ENCODE peak calls at places on chromosomes 5 and 9, in ten cellular contexts. Q, N, D, K, O, P, B, H, W and M are unnamed samples.

GRCh38 chr5:172007153-172007794 is 836 bp upstream of the FBXW11 start:
- DNase-seq in Q (peak; percentile 75), N (no peak), D (no peak), K (no peak), O (no peak), P (peak; percentile 31), B (peak; percentile 8), H (no peak), W (no peak), M (peak; percentile 21)

GRCh38 chr9:129640871-129641750 is 840 bp downstream of the ASB6 start:
- DNase-seq in Q (no peak), N (no peak), D (no peak), K (no peak), O (no peak), P (no peak), B (no peak), H (no peak), W (no peak), M (no peak)

GRCh38 chr5:179699640-179700298 is 1.0 kb downstream of the CANX start:
- DNase-seq in Q (no peak), N (peak; percentile 19), D (no peak), K (peak; percentile 41), O (no peak), P (peak; percentile 40), B (no peak), H (no peak), W (no peak), M (peak; percentile 42)

GRCh38 chr5:476102-476813 is 33.3 kb downstream of the EXOC3 start:
- DNase-seq in Q (no peak), N (no peak), D (no peak), K (no peak), O (no peak), P (no peak), B (no peak), H (no peak), W (no peak), M (no peak)

GRCh38 chr9:72579190-72579589 is 57.8 kb downstream of the TMC1 start:
- DNase-seq in Q (no peak), N (peak; percentile 37), D (no peak), K (no peak), O (no peak), P (peak; percentile 74), B (no peak), H (peak; percentile 47), W (no peak), M (peak; percentile 81)

GRCh38 chr5:174843263-174844250 is 119.2 kb downstream of the MSX2 start:
- DNase-seq in Q (no peak), N (peak; percentile 39), D (no peak), K (no peak), O (no peak), P (no peak), B (no peak), H (no peak), W (no peak), M (peak; percentile 80)

GRCh38 chr5:116063950-116064349 is 20.9 kb upstream of the COMMD10 start:
- DNase-seq in Q (no peak), N (no peak), D (no peak), K (no peak), O (no peak), P (peak; percentile 7), B (no peak), H (no peak), W (no peak), M (no peak)

GRCh38 chr9:98215821-98216220 is 23.4 kb upstream of the CORO2A start:
- DNase-seq in Q (no peak), N (peak; percentile 27), D (no peak), K (no peak), O (no peak), P (peak; percentile 39), B (no peak), H (no peak), W (no peak), M (no peak)

GRCh38 chr5:7754997-7755596 is 95.8 kb downstream of the CFAP90 start:
- DNase-seq in Q (peak; percentile 61), N (no peak), D (no peak), K (peak; percentile 55), O (no peak), P (peak; percentile 27), B (no peak), H (peak; percentile 47), W (no peak), M (peak; percentile 29)

GRCh38 chr9:2657427-2657826 is 35.8 kb downstream of the VLDLR start:
- DNase-seq in Q (peak; percentile 99), N (no peak), D (no peak), K (no peak), O (no peak), P (no peak), B (peak; percentile 17), H (no peak), W (no peak), M (no peak)

GRCh38 chr5:30500513-30500912 is 693.0 kb upstream of the CDH6 start:
- DNase-seq in Q (no peak), N (no peak), D (no peak), K (no peak), O (no peak), P (no peak), B (no peak), H (no peak), W (no peak), M (no peak)

GRCh38 chr9:124749811-124750210 is 21.3 kb downstream of the NR6A1 start:
- DNase-seq in Q (no peak), N (peak; percentile 20), D (no peak), K (no peak), O (no peak), P (no peak), B (no peak), H (no peak), W (no peak), M (no peak)

GRCh38 chr5:1930880-1931589 is 48.3 kb upstream of the IRX4 start:
- DNase-seq in Q (no peak), N (no peak), D (no peak), K (no peak), O (no peak), P (no peak), B (no peak), H (no peak), W (no peak), M (no peak)

GRCh38 chr5:9681706-9682105 is 51.6 kb upstream of the TAS2R1 start:
- DNase-seq in Q (no peak), N (no peak), D (no peak), K (no peak), O (no peak), P (no peak), B (no peak), H (no peak), W (no peak), M (no peak)

GRCh38 chr5:175082866-175083590 is 358.6 kb downstream of the MSX2 start:
- DNase-seq in Q (no peak), N (no peak), D (no peak), K (no peak), O (no peak), P (no peak), B (no peak), H (no peak), W (no peak), M (no peak)

GRCh38 chr9:7185612-7186011 is 427.8 kb downstream of the KDM4C start:
- DNase-seq in Q (no peak), N (peak; percentile 62), D (no peak), K (no peak), O (no peak), P (peak; percentile 90), B (no peak), H (peak; percentile 39), W (no peak), M (peak; percentile 83)

GRCh38 chr9:124263800-124264426 is 6.2 kb downstream of the NEK6 start:
- DNase-seq in Q (no peak), N (no peak), D (no peak), K (no peak), O (no peak), P (no peak), B (no peak), H (no peak), W (no peak), M (no peak)

GRCh38 chr5:106097308-106097707 is 1573.4 kb downstream of the EFNA5 start:
- DNase-seq in Q (no peak), N (no peak), D (no peak), K (no peak), O (no peak), P (peak; percentile 55), B (no peak), H (no peak), W (no peak), M (peak; percentile 15)

GRCh38 chr9:96317335-96317980 is 15.5 kb upstream of the HSD17B3 start:
- DNase-seq in Q (peak; percentile 43), N (peak; percentile 63), D (peak; percentile 21), K (peak; percentile 67), O (no peak), P (peak; percentile 78), B (peak; percentile 34), H (peak; percentile 66), W (peak; percentile 57), M (peak; percentile 72)

GRCh38 chr5:39986614-39987013 is 561.8 kb upstream of the DAB2 start:
- DNase-seq in Q (no peak), N (no peak), D (no peak), K (no peak), O (no peak), P (no peak), B (no peak), H (no peak), W (no peak), M (peak; percentile 4)

GRCh38 chr5:27778121-27778520 is 739.7 kb upstream of the CDH9 start:
- DNase-seq in Q (no peak), N (no peak), D (no peak), K (no peak), O (no peak), P (no peak), B (no peak), H (no peak), W (no peak), M (no peak)

GRCh38 chr5:173291722-173292658 is 36.2 kb downstream of the STC2 start:
- DNase-seq in Q (no peak), N (peak; percentile 55), D (no peak), K (no peak), O (no peak), P (peak; percentile 45), B (no peak), H (peak; percentile 56), W (no peak), M (peak; percentile 50)

GRCh38 chr5:149915392-149916260 is 29.0 kb downstream of the PDE6A start:
- DNase-seq in Q (no peak), N (no peak), D (no peak), K (no peak), O (no peak), P (no peak), B (no peak), H (no peak), W (no peak), M (no peak)